ENCODE peak calls at places on chromosomes 7 and 10, in nine cellular contexts. One of them, this sample, is unnamed.

GRCh38 chr10:123458933-123459332 is 207.2 kb upstream of the GPR26 start:
- DNase-seq in psoas muscle: no peak
- DNase-seq in SJSA1: no peak
- DNase-seq in esophagus squamous epithelium: no peak
- DNase-seq in A549: no peak
- DNase-seq in HepG2: no peak
- DNase-seq in lower lobe of right lung: no peak
- DNase-seq in ascending aorta: no peak
- DNase-seq in colonic mucosa: no peak
- DNase-seq in this sample: no peak

GRCh38 chr10:28668363-28669226 is 8.7 kb upstream of the BAMBI start:
- DNase-seq in psoas muscle: peak
- DNase-seq in SJSA1: peak
- DNase-seq in esophagus squamous epithelium: no peak
- DNase-seq in A549: peak
- DNase-seq in HepG2: no peak
- DNase-seq in lower lobe of right lung: peak
- DNase-seq in ascending aorta: peak
- DNase-seq in colonic mucosa: peak
- DNase-seq in this sample: peak

GRCh38 chr7:82778021-82778420 is 334.4 kb upstream of the CACNA2D1 start:
- DNase-seq in psoas muscle: no peak
- DNase-seq in SJSA1: no peak
- DNase-seq in esophagus squamous epithelium: no peak
- DNase-seq in A549: no peak
- DNase-seq in HepG2: no peak
- DNase-seq in lower lobe of right lung: no peak
- DNase-seq in ascending aorta: no peak
- DNase-seq in colonic mucosa: no peak
- DNase-seq in this sample: no peak

GRCh38 chr7:26346611-26347200 is 55.0 kb downstream of the SNX10 start:
- DNase-seq in psoas muscle: no peak
- DNase-seq in SJSA1: no peak
- DNase-seq in esophagus squamous epithelium: no peak
- DNase-seq in A549: no peak
- DNase-seq in HepG2: no peak
- DNase-seq in lower lobe of right lung: no peak
- DNase-seq in ascending aorta: no peak
- DNase-seq in colonic mucosa: peak
- DNase-seq in this sample: no peak

GRCh38 chr7:44286618-44287487 is 38.5 kb downstream of the CAMK2B start:
- DNase-seq in psoas muscle: peak
- DNase-seq in SJSA1: peak
- DNase-seq in esophagus squamous epithelium: no peak
- DNase-seq in A549: no peak
- DNase-seq in HepG2: no peak
- DNase-seq in lower lobe of right lung: peak
- DNase-seq in ascending aorta: peak
- DNase-seq in colonic mucosa: no peak
- DNase-seq in this sample: peak

GRCh38 chr10:128172756-128173155 is 46.5 kb upstream of the MKI67 start:
- DNase-seq in psoas muscle: no peak
- DNase-seq in SJSA1: no peak
- DNase-seq in esophagus squamous epithelium: no peak
- DNase-seq in A549: no peak
- DNase-seq in HepG2: no peak
- DNase-seq in lower lobe of right lung: no peak
- DNase-seq in ascending aorta: no peak
- DNase-seq in colonic mucosa: no peak
- DNase-seq in this sample: no peak

GRCh38 chr10:124470544-124471449 is 9.2 kb downstream of the LHPP start:
- DNase-seq in psoas muscle: no peak
- DNase-seq in SJSA1: no peak
- DNase-seq in esophagus squamous epithelium: no peak
- DNase-seq in A549: peak
- DNase-seq in HepG2: peak
- DNase-seq in lower lobe of right lung: no peak
- DNase-seq in ascending aorta: no peak
- DNase-seq in colonic mucosa: peak
- DNase-seq in this sample: no peak

GRCh38 chr10:16441106-16441850 is 4.5 kb downstream of the PTER start:
- DNase-seq in psoas muscle: no peak
- DNase-seq in SJSA1: no peak
- DNase-seq in esophagus squamous epithelium: no peak
- DNase-seq in A549: no peak
- DNase-seq in HepG2: no peak
- DNase-seq in lower lobe of right lung: no peak
- DNase-seq in ascending aorta: no peak
- DNase-seq in colonic mucosa: no peak
- DNase-seq in this sample: no peak

GRCh38 chr7:142939226-142939910 is at the start of gene LLCFC1:
- DNase-seq in psoas muscle: no peak
- DNase-seq in SJSA1: no peak
- DNase-seq in esophagus squamous epithelium: no peak
- DNase-seq in A549: peak
- DNase-seq in HepG2: peak
- DNase-seq in lower lobe of right lung: no peak
- DNase-seq in ascending aorta: no peak
- DNase-seq in colonic mucosa: no peak
- DNase-seq in this sample: peak

GRCh38 chr10:21285742-21286311 is 239.7 kb downstream of the SKIDA1 start:
- DNase-seq in psoas muscle: no peak
- DNase-seq in SJSA1: peak
- DNase-seq in esophagus squamous epithelium: no peak
- DNase-seq in A549: peak
- DNase-seq in HepG2: no peak
- DNase-seq in lower lobe of right lung: no peak
- DNase-seq in ascending aorta: no peak
- DNase-seq in colonic mucosa: no peak
- DNase-seq in this sample: no peak

GRCh38 chr7:142228681-142229080 is 29.2 kb downstream of the PRSS58 start:
- DNase-seq in psoas muscle: no peak
- DNase-seq in SJSA1: no peak
- DNase-seq in esophagus squamous epithelium: no peak
- DNase-seq in A549: no peak
- DNase-seq in HepG2: no peak
- DNase-seq in lower lobe of right lung: no peak
- DNase-seq in ascending aorta: no peak
- DNase-seq in colonic mucosa: no peak
- DNase-seq in this sample: no peak

GRCh38 chr10:98080474-98080873 is 50.1 kb upstream of the CRTAC1 start:
- DNase-seq in psoas muscle: no peak
- DNase-seq in SJSA1: no peak
- DNase-seq in esophagus squamous epithelium: no peak
- DNase-seq in A549: no peak
- DNase-seq in HepG2: no peak
- DNase-seq in lower lobe of right lung: no peak
- DNase-seq in ascending aorta: no peak
- DNase-seq in colonic mucosa: no peak
- DNase-seq in this sample: no peak

GRCh38 chr10:45495438-45496152 is 121.6 kb downstream of the ALOX5 start:
- DNase-seq in psoas muscle: no peak
- DNase-seq in SJSA1: no peak
- DNase-seq in esophagus squamous epithelium: no peak
- DNase-seq in A549: peak
- DNase-seq in HepG2: no peak
- DNase-seq in lower lobe of right lung: no peak
- DNase-seq in ascending aorta: no peak
- DNase-seq in colonic mucosa: no peak
- DNase-seq in this sample: no peak

GRCh38 chr7:57417736-57418135 is 32.2 kb upstream of the ZNF716 start:
- DNase-seq in psoas muscle: no peak
- DNase-seq in SJSA1: no peak
- DNase-seq in esophagus squamous epithelium: no peak
- DNase-seq in A549: no peak
- DNase-seq in HepG2: no peak
- DNase-seq in lower lobe of right lung: no peak
- DNase-seq in ascending aorta: no peak
- DNase-seq in colonic mucosa: no peak
- DNase-seq in this sample: no peak

GRCh38 chr10:87547734-87548311 is 43.1 kb downstream of the MINPP1 start:
- DNase-seq in psoas muscle: no peak
- DNase-seq in SJSA1: no peak
- DNase-seq in esophagus squamous epithelium: no peak
- DNase-seq in A549: no peak
- DNase-seq in HepG2: no peak
- DNase-seq in lower lobe of right lung: no peak
- DNase-seq in ascending aorta: no peak
- DNase-seq in colonic mucosa: no peak
- DNase-seq in this sample: no peak

GRCh38 chr10:69327463-69328345 is 49.4 kb downstream of the HK1 start:
- DNase-seq in psoas muscle: peak
- DNase-seq in SJSA1: no peak
- DNase-seq in esophagus squamous epithelium: no peak
- DNase-seq in A549: no peak
- DNase-seq in HepG2: no peak
- DNase-seq in lower lobe of right lung: peak
- DNase-seq in ascending aorta: peak
- DNase-seq in colonic mucosa: peak
- DNase-seq in this sample: peak

GRCh38 chr10:44859546-44860285 is 51.4 kb upstream of the TMEM72 start:
- DNase-seq in psoas muscle: no peak
- DNase-seq in SJSA1: peak
- DNase-seq in esophagus squamous epithelium: no peak
- DNase-seq in A549: no peak
- DNase-seq in HepG2: no peak
- DNase-seq in lower lobe of right lung: no peak
- DNase-seq in ascending aorta: no peak
- DNase-seq in colonic mucosa: no peak
- DNase-seq in this sample: no peak

GRCh38 chr7:24820730-24821044 is 63.4 kb upstream of the GSDME start:
- DNase-seq in psoas muscle: no peak
- DNase-seq in SJSA1: no peak
- DNase-seq in esophagus squamous epithelium: no peak
- DNase-seq in A549: peak
- DNase-seq in HepG2: peak
- DNase-seq in lower lobe of right lung: no peak
- DNase-seq in ascending aorta: no peak
- DNase-seq in colonic mucosa: no peak
- DNase-seq in this sample: no peak

GRCh38 chr10:27440478-27440877 is 63.6 kb upstream of the RAB18 start:
- DNase-seq in psoas muscle: no peak
- DNase-seq in SJSA1: no peak
- DNase-seq in esophagus squamous epithelium: no peak
- DNase-seq in A549: no peak
- DNase-seq in HepG2: no peak
- DNase-seq in lower lobe of right lung: no peak
- DNase-seq in ascending aorta: no peak
- DNase-seq in colonic mucosa: no peak
- DNase-seq in this sample: no peak
- H3K4me3 ChIP-seq in psoas muscle: no peak
- H3K4me3 ChIP-seq in SJSA1: no peak
- H3K4me3 ChIP-seq in esophagus squamous epithelium: no peak
- H3K4me3 ChIP-seq in A549: no peak
- H3K4me3 ChIP-seq in HepG2: no peak
- H3K4me3 ChIP-seq in lower lobe of right lung: no peak
- H3K4me3 ChIP-seq in ascending aorta: no peak
- H3K4me3 ChIP-seq in colonic mucosa: no peak
- H3K4me3 ChIP-seq in this sample: no peak

GRCh38 chr10:119119400-119119799 is 15.5 kb downstream of the DENND10 start:
- DNase-seq in psoas muscle: no peak
- DNase-seq in SJSA1: no peak
- DNase-seq in esophagus squamous epithelium: no peak
- DNase-seq in A549: no peak
- DNase-seq in HepG2: no peak
- DNase-seq in lower lobe of right lung: no peak
- DNase-seq in ascending aorta: no peak
- DNase-seq in colonic mucosa: no peak
- DNase-seq in this sample: no peak
- H3K27ac ChIP-seq in psoas muscle: peak
- H3K27ac ChIP-seq in SJSA1: no peak
- H3K27ac ChIP-seq in esophagus squamous epithelium: no peak
- H3K27ac ChIP-seq in A549: no peak
- H3K27ac ChIP-seq in HepG2: peak
- H3K27ac ChIP-seq in lower lobe of right lung: no peak
- H3K27ac ChIP-seq in ascending aorta: no peak
- H3K27ac ChIP-seq in colonic mucosa: no peak
- H3K27ac ChIP-seq in this sample: no peak

DNA sequence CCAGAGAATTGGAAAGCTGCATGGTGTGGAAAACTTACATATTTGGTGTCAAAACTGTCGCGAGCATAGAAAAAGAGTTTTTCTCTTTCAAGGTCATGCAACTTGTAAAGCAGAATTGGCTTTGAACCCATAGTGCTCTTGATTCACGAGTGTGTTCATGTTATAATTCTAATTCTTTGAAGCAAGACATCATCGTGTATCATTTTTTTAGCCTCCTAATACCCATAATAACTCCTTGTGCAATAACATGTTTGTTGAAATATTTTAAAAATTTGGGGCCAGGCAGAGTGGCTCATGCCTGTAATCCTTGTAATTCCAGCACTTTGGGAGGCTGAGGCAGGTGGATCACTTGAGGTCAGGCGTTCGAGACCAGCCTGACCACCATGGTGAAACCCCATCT is 4.2 kb downstream of the CCL24 start:
- DNase-seq in psoas muscle: no peak
- DNase-seq in SJSA1: no peak
- DNase-seq in esophagus squamous epithelium: no peak
- DNase-seq in A549: no peak
- DNase-seq in HepG2: no peak
- DNase-seq in lower lobe of right lung: no peak
- DNase-seq in ascending aorta: no peak
- DNase-seq in colonic mucosa: no peak
- DNase-seq in this sample: no peak
- H3K4me3 ChIP-seq in psoas muscle: no peak
- H3K4me3 ChIP-seq in SJSA1: no peak
- H3K4me3 ChIP-seq in esophagus squamous epithelium: no peak
- H3K4me3 ChIP-seq in A549: no peak
- H3K4me3 ChIP-seq in HepG2: no peak
- H3K4me3 ChIP-seq in lower lobe of right lung: no peak
- H3K4me3 ChIP-seq in ascending aorta: no peak
- H3K4me3 ChIP-seq in colonic mucosa: no peak
- H3K4me3 ChIP-seq in this sample: no peak

GRCh38 chr7:73702665-73703064 is 16.8 kb downstream of the STX1A start:
- DNase-seq in psoas muscle: no peak
- DNase-seq in SJSA1: no peak
- DNase-seq in esophagus squamous epithelium: no peak
- DNase-seq in A549: no peak
- DNase-seq in HepG2: no peak
- DNase-seq in lower lobe of right lung: no peak
- DNase-seq in ascending aorta: no peak
- DNase-seq in colonic mucosa: no peak
- DNase-seq in this sample: no peak

GRCh38 chr7:73703649-73703984 is 15.9 kb downstream of the STX1A start:
- DNase-seq in psoas muscle: no peak
- DNase-seq in SJSA1: no peak
- DNase-seq in esophagus squamous epithelium: no peak
- DNase-seq in A549: peak
- DNase-seq in HepG2: no peak
- DNase-seq in lower lobe of right lung: no peak
- DNase-seq in ascending aorta: no peak
- DNase-seq in colonic mucosa: no peak
- DNase-seq in this sample: no peak

GRCh38 chr7:73703985-73704639 is 15.4 kb downstream of the STX1A start:
- DNase-seq in psoas muscle: peak
- DNase-seq in SJSA1: no peak
- DNase-seq in esophagus squamous epithelium: no peak
- DNase-seq in A549: peak
- DNase-seq in HepG2: no peak
- DNase-seq in lower lobe of right lung: peak
- DNase-seq in ascending aorta: no peak
- DNase-seq in colonic mucosa: peak
- DNase-seq in this sample: no peak

GRCh38 chr7:73702226-73702625 is 17.2 kb downstream of the STX1A start:
- DNase-seq in psoas muscle: no peak
- DNase-seq in SJSA1: no peak
- DNase-seq in esophagus squamous epithelium: no peak
- DNase-seq in A549: peak
- DNase-seq in HepG2: no peak
- DNase-seq in lower lobe of right lung: no peak
- DNase-seq in ascending aorta: no peak
- DNase-seq in colonic mucosa: no peak
- DNase-seq in this sample: no peak

GRCh38 chr7:73703225-73703624 is 16.2 kb downstream of the STX1A start:
- DNase-seq in psoas muscle: no peak
- DNase-seq in SJSA1: no peak
- DNase-seq in esophagus squamous epithelium: no peak
- DNase-seq in A549: no peak
- DNase-seq in HepG2: no peak
- DNase-seq in lower lobe of right lung: no peak
- DNase-seq in ascending aorta: no peak
- DNase-seq in colonic mucosa: no peak
- DNase-seq in this sample: no peak
- H3K27ac ChIP-seq in psoas muscle: no peak
- H3K27ac ChIP-seq in SJSA1: no peak
- H3K27ac ChIP-seq in esophagus squamous epithelium: no peak
- H3K27ac ChIP-seq in A549: peak
- H3K27ac ChIP-seq in HepG2: no peak
- H3K27ac ChIP-seq in lower lobe of right lung: no peak
- H3K27ac ChIP-seq in ascending aorta: no peak
- H3K27ac ChIP-seq in colonic mucosa: no peak
- H3K27ac ChIP-seq in this sample: no peak

This sample was measured in coronary artery.